ENCODE peak calls at places on chromosomes 1 and 21, in six cellular contexts. N, L, I, M, R and A are unnamed samples.
A peak's percentile ranks its signal among the peaks of the same experiment; 100 is the strongest.

GRCh38 chr1:59367269-59368006 is 70.5 kb downstream of the FGGY start:
- ATAC-seq in N (no peak), L (no peak), I (no peak), M (peak; percentile 98), R (peak; percentile 97), A (no peak)

GRCh38 chr1:116501041-116501869 is 69.6 kb downstream of the CD58 start:
- ATAC-seq in N (no peak), L (no peak), I (no peak), M (no peak), R (peak; percentile 38), A (no peak)

GRCh38 chr1:117067528-117068370 is 7.6 kb downstream of the TTF2 start:
- ATAC-seq in N (peak; percentile 83), L (peak; percentile 84), I (peak; percentile 77), M (peak; percentile 90), R (peak; percentile 90), A (peak; percentile 66)

GRCh38 chr1:54937469-54937868 is 43.0 kb upstream of the TMEM61 start:
- ATAC-seq in N (no peak), L (no peak), I (no peak), M (no peak), R (no peak), A (no peak)

GRCh38 chr1:224213438-224214119 is 30.5 kb downstream of the DEGS1 start:
- ATAC-seq in N (no peak), L (no peak), I (no peak), M (peak; percentile 43), R (no peak), A (peak; percentile 30)

GRCh38 chr1:10853701-10854100 is 57.3 kb upstream of the CASZ1 start:
- ATAC-seq in N (no peak), L (no peak), I (no peak), M (no peak), R (no peak), A (no peak)

GRCh38 chr1:207020016-207020708 is 12.4 kb downstream of the C1orf116 start:
- ATAC-seq in N (no peak), L (no peak), I (no peak), M (no peak), R (no peak), A (no peak)

GRCh38 chr1:90768098-90768497 is 51.0 kb upstream of the BARHL2 start:
- ATAC-seq in N (no peak), L (no peak), I (no peak), M (no peak), R (no peak), A (no peak)

GRCh38 chr1:116906812-116907211 is 2.9 kb upstream of the PTGFRN start:
- ATAC-seq in N (no peak), L (no peak), I (no peak), M (no peak), R (no peak), A (no peak)

GRCh38 chr1:202551683-202552082 is 158.6 kb downstream of the SYT2 start:
- ATAC-seq in N (no peak), L (no peak), I (no peak), M (no peak), R (no peak), A (no peak)

GRCh38 chr1:219330669-219331068 is 157.0 kb downstream of the LYPLAL1 start:
- ATAC-seq in N (no peak), L (no peak), I (no peak), M (no peak), R (no peak), A (no peak)

GRCh38 chr1:154931940-154932487 is 4.5 kb downstream of the PMVK start:
- ATAC-seq in N (no peak), L (no peak), I (no peak), M (no peak), R (no peak), A (no peak)

GRCh38 chr1:159913451-159914192 is 11.7 kb downstream of the TAGLN2 start:
- ATAC-seq in N (no peak), L (no peak), I (no peak), M (no peak), R (no peak), A (no peak)

GRCh38 chr1:111504097-111504496 is 664 bp upstream of the ADORA3 start:
- ATAC-seq in N (no peak), L (no peak), I (no peak), M (no peak), R (no peak), A (no peak)

GRCh38 chr1:233238884-233239432 is 56.6 kb downstream of the PCNX2 start:
- ATAC-seq in N (no peak), L (no peak), I (no peak), M (no peak), R (no peak), A (no peak)

GRCh38 chr1:228081578-228082259 is 789 bp upstream of the ARF1 start:
- ATAC-seq in N (peak; percentile 5), L (peak; percentile 20), I (peak; percentile 42), M (peak; percentile 9), R (peak; percentile 7), A (peak; percentile 17)

GRCh38 chr1:94144836-94145235 is 23.9 kb upstream of the ABCA4 start:
- ATAC-seq in N (no peak), L (no peak), I (no peak), M (no peak), R (no peak), A (no peak)

GRCh38 chr21:42616366-42617340 is 36.8 kb upstream of the PDE9A start:
- ATAC-seq in N (peak; percentile 6), L (no peak), I (no peak), M (peak; percentile 24), R (no peak), A (peak; percentile 22)